ENCODE peak calls at places on chromosomes 5 and 9, in five cellular contexts. O, E, M, K and V are unnamed samples.

GRCh38 chr5:127962491-127962890 is 121.1 kb upstream of the SLC12A2 start:
- DNase-seq in O (no peak), E (no peak), M (no peak), K (no peak), V (no peak)

GRCh38 chr5:172858990-172859811 is 25.1 kb downstream of the ERGIC1 start:
- DNase-seq in O (peak; percentile 91), E (no peak), M (no peak), K (peak; percentile 96), V (peak; percentile 89)

GRCh38 chr5:9468070-9468388 is 77.8 kb downstream of the SEMA5A start:
- DNase-seq in O (no peak), E (no peak), M (no peak), K (no peak), V (peak; percentile 74)

GRCh38 chr5:79464695-79465332 is 49.1 kb downstream of the HOMER1 start:
- DNase-seq in O (no peak), E (peak; percentile 75), M (no peak), K (peak; percentile 38), V (no peak)

GRCh38 chr5:157126-157715 is 34.1 kb upstream of the LRRC14B start:
- DNase-seq in O (no peak), E (no peak), M (no peak), K (no peak), V (no peak)

GRCh38 chr5:172533399-172534228 is 79.3 kb upstream of the SH3PXD2B start:
- DNase-seq in O (no peak), E (no peak), M (no peak), K (no peak), V (no peak)

GRCh38 chr5:139382371-139382770 is 726 bp downstream of the SLC23A1 start:
- DNase-seq in O (no peak), E (no peak), M (no peak), K (no peak), V (peak; percentile 33)

GRCh38 chr9:114294664-114295063 is 28.2 kb upstream of the ORM1 start:
- DNase-seq in O (no peak), E (no peak), M (no peak), K (no peak), V (no peak)

GRCh38 chr5:73136277-73136606 is 15.9 kb downstream of the TMEM171 start:
- DNase-seq in O (no peak), E (no peak), M (no peak), K (no peak), V (no peak)

GRCh38 chr9:89759563-89759962 is 154.8 kb downstream of the GADD45G start:
- DNase-seq in O (no peak), E (no peak), M (no peak), K (no peak), V (no peak)

GRCh38 chr5:154078305-154078704 is 39.5 kb downstream of the MFAP3 start:
- DNase-seq in O (no peak), E (no peak), M (no peak), K (no peak), V (no peak)

GRCh38 chr5:159051431-159052281 is 48.1 kb downstream of the EBF1 start:
- DNase-seq in O (peak; percentile 77), E (no peak), M (no peak), K (peak; percentile 5), V (peak; percentile 86)

GRCh38 chr9:126028746-126029145 is 281.6 kb downstream of the PBX3 start:
- DNase-seq in O (no peak), E (no peak), M (no peak), K (no peak), V (peak; percentile 38)

GRCh38 chr5:53362521-53362941 is 117.9 kb upstream of the FST start:
- DNase-seq in O (peak; percentile 20), E (no peak), M (no peak), K (peak; percentile 92), V (peak; percentile 62)

GRCh38 chr9:105405514-105406131 is 42.2 kb upstream of the FSD1L start:
- DNase-seq in O (no peak), E (peak; percentile 30), M (peak; percentile 37), K (peak; percentile 40), V (no peak)

GRCh38 chr9:113567361-113568080 is 104.0 kb downstream of the RGS3 start:
- DNase-seq in O (no peak), E (no peak), M (no peak), K (no peak), V (peak; percentile 33)

GRCh38 chr9:86700601-86701000 is 246.7 kb downstream of the GAS1 start:
- DNase-seq in O (peak; percentile 65), E (no peak), M (no peak), K (no peak), V (peak; percentile 81)

GRCh38 chr5:164617290-164617689 is 1111.9 kb downstream of the MAT2B start:
- DNase-seq in O (no peak), E (no peak), M (no peak), K (no peak), V (no peak)

GRCh38 chr9:83041771-83042170 is 21.2 kb downstream of the RASEF start:
- DNase-seq in O (no peak), E (no peak), M (no peak), K (no peak), V (no peak)

GRCh38 chr5:353599-354580 is 32.4 kb downstream of the AHRR start:
- DNase-seq in O (no peak), E (no peak), M (no peak), K (no peak), V (no peak)

GRCh38 chr9:99485461-99485860 is 263.4 kb downstream of the SEC61B start:
- DNase-seq in O (no peak), E (no peak), M (no peak), K (no peak), V (no peak)

GRCh38 chr5:117954341-117954740 is 1034.0 kb downstream of the DTWD2 start:
- DNase-seq in O (no peak), E (no peak), M (no peak), K (no peak), V (no peak)

GRCh38 chr9:132647355-132647754 is 22.4 kb downstream of the DDX31 start:
- DNase-seq in O (no peak), E (no peak), M (no peak), K (no peak), V (no peak)

GRCh38 chr9:33458444-33458843 is 11.1 kb upstream of the AQP3 start:
- DNase-seq in O (no peak), E (no peak), M (peak; percentile 64), K (peak; percentile 38), V (no peak)

GRCh38 chr9:80602291-80602690 is 1030.5 kb downstream of the TLE4 start:
- DNase-seq in O (no peak), E (no peak), M (no peak), K (no peak), V (no peak)

GRCh38 chr5:174533771-174534221 is 190.6 kb upstream of the MSX2 start:
- DNase-seq in O (no peak), E (peak; percentile 80), M (no peak), K (no peak), V (no peak)

GRCh38 chr5:105952875-105953274 is 1717.9 kb downstream of the EFNA5 start:
- DNase-seq in O (no peak), E (no peak), M (no peak), K (no peak), V (no peak)

GRCh38 chr5:154513669-154514084 is 35.6 kb upstream of the HAND1 start:
- DNase-seq in O (no peak), E (no peak), M (no peak), K (no peak), V (no peak)

GRCh38 chr9:14238518-14238917 is 75.4 kb downstream of the NFIB start:
- DNase-seq in O (no peak), E (no peak), M (no peak), K (peak; percentile 98), V (no peak)